ENCODE peak calls at places on chromosome 22, in five cellular contexts. R, S, Y, K and L are unnamed samples. For H3K4me1, the result is how much of the 10 kb centered on the place peaks cover.

GRCh38 chr22:45090364-45090960 is 73.3 kb upstream of the NUP50 start:
- DNase-seq in R (peak), S (no peak), Y (no peak), K (peak), L (no peak)

GRCh38 chr22:32652609-32653008 is 148.9 kb upstream of the TIMP3 start:
- DNase-seq in R (no peak), S (no peak), Y (no peak), K (no peak), L (no peak)

GRCh38 chr22:20946080-20946986 is 20.7 kb upstream of the AIFM3 start:
- DNase-seq in R (no peak), S (peak), Y (no peak), K (peak), L (no peak)

GRCh38 chr22:20419664-20419951 is 18.0 kb downstream of the SCARF2 start:
- DNase-seq in R (no peak), S (no peak), Y (no peak), K (no peak), L (no peak)

GRCh38 chr22:49396817-49397216 is 430.9 kb downstream of the BRD1 start:
- DNase-seq in R (no peak), S (no peak), Y (no peak), K (no peak), L (no peak)

GRCh38 chr22:17706451-17706900 is 67.8 kb downstream of the BID start:
- DNase-seq in R (no peak), S (peak), Y (peak), K (peak), L (no peak)

GRCh38 chr22:39300198-39300830 is 19.1 kb downstream of the RPL3 start:
- DNase-seq in R (no peak), S (peak), Y (no peak), K (no peak), L (no peak)

GRCh38 chr22:31618057-31618456 is 44.0 kb downstream of the PISD start:
- DNase-seq in R (no peak), S (no peak), Y (no peak), K (no peak), L (no peak)

GRCh38 chr22:48678171-48679135 is 1149.2 kb downstream of the BRD1 start:
- DNase-seq in R (no peak), S (no peak), Y (no peak), K (no peak), L (peak)

GRCh38 chr22:17121235-17122195 is at the start of gene TMEM121B:
- DNase-seq in R (peak), S (peak), Y (peak), K (peak), L (peak)

GRCh38 chr22:41998361-41999261 is at the start of gene WBP2NL:
- DNase-seq in R (no peak), S (peak), Y (peak), K (peak), L (peak)

GRCh38 chr22:41862530-41863266 is 29.8 kb downstream of the SREBF2 start:
- DNase-seq in R (no peak), S (peak), Y (no peak), K (peak), L (no peak)

GRCh38 chr22:39175127-39176066 is 22.9 kb upstream of the CBX7 start:
- DNase-seq in R (no peak), S (peak), Y (no peak), K (no peak), L (peak)

GRCh38 chr22:47794851-47795250 is 1032.4 kb downstream of the TBC1D22A start:
- DNase-seq in R (no peak), S (no peak), Y (no peak), K (no peak), L (no peak)

DNA sequence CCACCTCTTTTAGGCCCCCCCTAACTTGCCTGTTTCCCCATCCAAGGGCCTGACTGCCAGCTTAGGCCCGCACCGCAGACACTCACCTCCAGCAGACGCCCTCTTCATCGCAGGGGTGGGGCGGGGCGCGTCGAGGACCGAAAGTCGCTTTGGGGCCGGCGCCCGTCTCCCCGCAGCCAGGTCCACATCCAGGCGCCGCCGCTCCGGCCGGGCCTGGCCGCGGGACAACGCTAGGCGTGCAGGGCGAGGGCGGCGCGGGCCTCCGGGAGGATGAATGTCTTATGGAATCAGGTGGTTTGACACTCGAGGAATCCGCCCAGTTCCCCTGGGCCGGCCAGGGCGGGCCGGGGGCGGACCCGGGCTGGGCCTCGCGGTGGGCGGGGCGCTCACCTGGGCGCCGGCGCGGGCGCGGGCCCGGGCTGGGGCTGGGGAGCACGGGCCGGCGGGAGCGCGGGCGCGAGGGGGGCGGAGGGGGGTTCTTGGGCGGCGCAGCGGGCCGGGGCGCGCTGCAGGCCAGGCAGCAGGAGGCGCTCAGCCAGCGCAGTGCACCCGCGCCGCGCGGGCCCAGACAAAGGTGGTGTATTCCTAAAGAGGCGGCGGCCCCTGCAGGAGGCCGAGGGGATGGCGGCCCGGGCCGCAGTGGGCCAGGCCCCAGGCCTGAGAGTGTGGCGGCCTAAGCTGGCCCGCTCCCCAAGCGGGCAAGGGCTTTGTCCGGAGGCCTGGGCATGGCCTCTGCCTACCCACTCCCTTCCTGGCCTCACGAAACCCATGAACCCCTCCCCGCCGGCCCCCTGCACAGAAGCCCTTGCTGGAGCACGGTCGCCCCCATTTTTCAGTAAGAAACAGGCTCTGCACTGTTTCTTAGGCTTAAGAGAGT is 177.6 kb downstream of the IGLL1 start:
- DNase-seq in R (peak), S (peak), Y (peak), K (peak), L (peak)
- H3K9ac ChIP-seq in R (no peak), S (no peak), Y (peak), K (no peak), L (peak)

DNA sequence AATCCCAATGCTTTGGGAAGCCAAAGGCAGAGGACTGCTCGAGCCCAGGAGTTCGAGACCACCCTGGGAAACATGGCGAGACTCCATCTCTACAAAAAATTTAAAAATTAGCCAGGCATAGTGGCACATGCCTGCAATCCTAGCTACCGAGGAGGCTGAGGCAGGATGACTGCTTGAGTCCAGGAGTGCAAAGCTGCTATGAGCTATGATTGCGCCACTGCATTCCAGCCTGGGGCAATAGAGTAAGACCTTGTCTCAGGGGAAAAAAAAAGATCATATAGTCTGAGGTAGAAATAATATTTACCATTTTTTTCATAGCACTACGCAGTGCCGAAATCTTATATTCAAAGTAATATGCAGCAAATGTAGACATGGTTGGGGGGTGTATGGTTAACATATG is 47.8 kb downstream of the MRTFA start:
- DNase-seq in R (no peak), S (peak), Y (peak), K (no peak), L (no peak)
- H3K27ac ChIP-seq in R (no peak), S (peak), Y (no peak), K (no peak), L (no peak)

GRCh38 chr22:46737976-46738641 is at the start of gene CERK:
- DNase-seq in R (peak), S (peak), Y (no peak), K (peak), L (peak)
- H3K4me1 ChIP-seq in R (under half), S (under half), Y (under half), K (under half), L (under half)

DNA sequence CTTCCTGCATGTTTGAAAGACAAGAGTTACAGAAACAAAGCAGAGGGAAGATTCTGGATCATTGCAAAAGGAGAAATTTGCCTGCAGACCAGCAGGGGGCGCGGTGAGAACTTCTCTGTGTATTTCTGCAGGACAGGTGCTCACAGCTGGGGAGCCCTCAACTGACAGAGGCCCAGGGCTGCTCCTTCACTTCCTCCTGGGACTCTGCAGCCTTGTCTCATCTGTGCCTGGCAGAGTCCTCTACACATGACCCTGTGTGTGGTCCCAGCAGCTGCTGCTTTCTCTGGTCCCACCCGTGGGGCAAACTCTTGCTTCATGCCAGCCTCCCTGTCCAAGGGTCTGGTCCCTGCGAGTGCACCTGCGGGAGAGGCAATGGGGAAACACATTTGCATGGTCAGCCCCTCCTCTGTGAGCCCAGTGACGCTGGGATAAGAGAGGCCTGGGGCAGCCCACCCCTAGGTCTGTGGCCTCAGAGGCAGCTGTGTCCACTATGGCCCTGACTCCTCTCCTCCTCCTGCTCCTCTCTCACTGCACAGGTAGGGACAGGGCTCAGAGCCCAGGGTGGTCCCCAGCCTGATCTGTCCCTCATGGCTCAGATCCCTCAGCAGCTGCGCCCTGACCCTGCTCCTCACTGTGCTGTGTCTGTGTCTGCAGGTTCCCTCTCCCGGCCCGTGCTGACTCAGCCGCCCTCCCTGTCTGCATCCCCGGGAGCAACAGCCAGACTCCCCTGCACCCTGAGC is 43.2 kb upstream of the VPREB1 start:
- DNase-seq in R (peak), S (peak), Y (no peak), K (no peak), L (no peak)
- H3K9ac ChIP-seq in R (no peak), S (no peak), Y (no peak), K (no peak), L (no peak)

DNA sequence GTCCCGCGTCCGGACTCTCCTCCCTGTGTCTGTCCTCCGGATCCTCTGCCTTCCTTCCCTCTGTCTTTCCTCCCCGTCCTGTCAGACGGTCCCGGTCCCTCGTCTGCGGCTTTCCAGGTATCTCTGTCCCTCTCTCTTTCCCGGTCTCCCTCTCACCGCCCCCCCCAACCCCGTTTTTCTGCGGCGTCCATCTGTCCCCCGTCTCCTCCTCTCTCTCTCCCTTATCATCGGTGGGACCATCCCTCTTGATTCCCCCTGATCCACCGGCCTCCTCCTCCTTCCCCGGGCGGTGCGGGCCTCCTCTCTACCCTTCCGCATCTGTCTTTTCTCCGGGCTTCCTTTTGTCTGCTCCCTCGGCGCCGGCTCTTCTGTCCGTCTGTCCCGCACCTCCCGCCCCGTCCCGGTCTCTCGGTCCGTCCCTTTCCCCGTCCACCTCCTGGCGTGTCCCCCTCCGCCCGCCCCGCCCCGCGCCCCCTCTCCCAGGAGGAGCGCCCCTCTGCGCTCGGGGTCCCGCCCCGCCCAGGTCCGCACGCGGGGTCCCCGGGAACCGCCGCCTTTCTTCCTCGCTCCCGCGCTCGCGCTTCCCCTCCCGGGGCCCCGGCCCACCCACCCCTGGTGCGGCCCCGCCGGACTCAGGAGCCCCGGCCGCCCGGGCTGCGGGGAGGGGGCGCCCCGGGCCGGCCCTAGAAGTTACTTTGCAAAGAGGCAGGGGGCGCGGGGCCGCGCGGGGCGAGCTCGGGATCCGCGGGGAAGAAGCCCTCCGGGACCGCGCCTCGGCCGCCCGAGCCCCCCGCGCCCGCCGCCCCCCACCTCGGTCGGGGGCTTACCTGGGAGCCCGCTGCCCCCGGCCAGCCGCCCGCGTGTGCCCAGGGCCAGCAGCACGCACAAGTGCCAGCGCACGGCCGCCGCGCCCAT is 568 bp downstream of the SCUBE1 start:
- DNase-seq in R (peak), S (no peak), Y (no peak), K (no peak), L (no peak)
- H3K27ac ChIP-seq in R (no peak), S (no peak), Y (no peak), K (no peak), L (no peak)